ENCODE peak calls at places on chromosomes 4 and X, in six cellular contexts. M is spleen; J is sigmoid colon; D is SJSA1; G is thoracic aorta; U is CD4-positive, alpha-beta memory T cell. O is an unnamed sample. For H3K9me3, the result is how much of the 10 kb centered on the place peaks cover.

GRCh38 chr4:166008510-166008909 is 135.5 kb downstream of the TLL1 start:
- DNase-seq in M (no peak), J (no peak), D (no peak), G (no peak), U (no peak), O (no peak)

GRCh38 chr4:7295201-7295916 is 103.0 kb downstream of the SORCS2 start:
- DNase-seq in M (no peak), J (peak), D (no peak), G (no peak), U (no peak), O (no peak)

GRCh38 chr4:53313510-53313909 is 52.4 kb downstream of the SCFD2 start:
- DNase-seq in M (no peak), J (no peak), D (no peak), G (no peak), U (no peak), O (no peak)

GRCh38 chr4:3708103-3708510 is 58.1 kb upstream of the ADRA2C start:
- DNase-seq in M (peak), J (no peak), D (no peak), G (peak), U (no peak), O (no peak)

GRCh38 chrX:68273887-68274286 is 159.4 kb downstream of the OPHN1 start:
- DNase-seq in M (no peak), J (no peak), D (no peak), G (no peak), U (no peak), O (no peak)

GRCh38 chr4:185134176-185134869 is 8.7 kb upstream of the SLC25A4 start:
- DNase-seq in M (no peak), J (no peak), D (peak), G (no peak), U (peak), O (no peak)

GRCh38 chrX:139803224-139803623 is 95.3 kb upstream of the MCF2 start:
- DNase-seq in M (no peak), J (no peak), D (no peak), G (no peak), U (no peak), O (no peak)

GRCh38 chrX:69615779-69616519 is at the start of gene EDA:
- DNase-seq in M (peak), J (peak), D (peak), G (peak), U (peak), O (peak)

GRCh38 chr4:159229164-159229563 is 126.3 kb downstream of the RAPGEF2 start:
- DNase-seq in M (no peak), J (no peak), D (peak), G (no peak), U (no peak), O (no peak)

GRCh38 chrX:154486052-154486395 is 391 bp downstream of the UBL4A start:
- DNase-seq in M (peak), J (peak), D (peak), G (no peak), U (peak), O (peak)

GRCh38 chrX:50643525-50644137 is 170.4 kb downstream of the SHROOM4 start:
- DNase-seq in M (no peak), J (no peak), D (no peak), G (no peak), U (no peak), O (no peak)

GRCh38 chr4:13476915-13477314 is 7.2 kb downstream of the RAB28 start:
- DNase-seq in M (no peak), J (no peak), D (peak), G (no peak), U (no peak), O (no peak)

GRCh38 chrX:40172169-40172979 is 74.6 kb upstream of the BCOR start:
- DNase-seq in M (peak), J (peak), D (peak), G (no peak), U (no peak), O (no peak)

GRCh38 chrX:108036298-108036973 is 8.4 kb upstream of the VSIG1 start:
- DNase-seq in M (no peak), J (no peak), D (peak), G (no peak), U (no peak), O (no peak)

GRCh38 chr4:53788011-53788410 is 196.7 kb upstream of the LNX1 start:
- DNase-seq in M (no peak), J (no peak), D (no peak), G (no peak), U (no peak), O (no peak)

GRCh38 chr4:121073672-121074386 is 1.5 kb upstream of the NDNF start:
- DNase-seq in M (no peak), J (no peak), D (no peak), G (no peak), U (no peak), O (no peak)

GRCh38 chr4:972651-973424 is 531 bp downstream of the DGKQ start:
- DNase-seq in M (peak), J (no peak), D (peak), G (no peak), U (peak), O (peak)

GRCh38 chrX:134925551-134925950 is 65.2 kb upstream of the SMIM10 start:
- DNase-seq in M (no peak), J (no peak), D (no peak), G (no peak), U (no peak), O (no peak)

GRCh38 chr4:126604273-126604867 is 1028.4 kb upstream of the INTU start:
- DNase-seq in M (no peak), J (no peak), D (peak), G (no peak), U (no peak), O (no peak)

GRCh38 chr4:88442636-88443260 is 14.2 kb upstream of the HERC5 start:
- DNase-seq in M (no peak), J (no peak), D (no peak), G (no peak), U (no peak), O (no peak)

GRCh38 chrX:131841496-131842410 is 181.3 kb upstream of the STK26 start:
- DNase-seq in M (no peak), J (no peak), D (peak), G (no peak), U (peak), O (no peak)

GRCh38 chrX:29541038-29541437 is 674.3 kb upstream of the MAGEB2 start:
- DNase-seq in M (no peak), J (no peak), D (no peak), G (no peak), U (no peak), O (no peak)

GRCh38 chrX:85020216-85020615 is 16.5 kb downstream of the APOOL start:
- DNase-seq in M (no peak), J (no peak), D (no peak), G (no peak), U (no peak), O (no peak)
- H3K9me3 ChIP-seq in M (under half), J (under half), D (under half), G (under half), U (under half), O (under half)

DNA sequence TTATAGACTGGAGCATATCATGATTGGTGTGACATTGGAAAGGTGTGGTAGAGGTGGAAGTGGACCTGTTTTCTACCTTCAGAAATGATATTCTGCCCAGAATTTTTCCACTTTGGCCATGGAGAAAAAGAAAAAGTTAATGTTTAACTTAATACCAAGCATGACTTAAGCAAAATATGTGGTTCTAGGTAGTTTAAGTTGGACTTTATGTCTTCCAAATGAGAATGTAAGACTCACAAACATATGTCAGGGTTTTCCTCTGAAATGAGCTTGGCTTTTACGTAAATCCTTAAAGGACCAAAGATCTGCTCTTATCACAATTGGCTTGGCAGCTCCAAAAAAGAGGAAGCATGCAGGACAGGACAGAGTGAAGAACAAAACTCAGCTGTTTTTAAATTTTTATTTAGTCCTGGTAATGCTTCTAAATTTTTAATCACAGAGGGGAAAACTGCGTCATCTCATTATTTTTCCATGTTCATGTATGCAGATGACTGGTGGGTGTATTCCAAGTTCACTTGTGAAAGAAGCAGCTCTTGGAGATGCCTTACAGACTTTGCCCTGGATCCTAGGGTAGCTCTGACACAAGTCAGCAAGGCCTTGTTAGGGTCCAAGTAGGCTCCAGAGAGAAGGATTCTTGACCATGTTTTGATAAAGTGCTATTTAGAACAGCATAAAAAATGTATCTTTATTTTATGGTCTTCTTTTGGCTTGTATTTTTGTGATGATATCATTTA is 98.2 kb downstream of the ANK2 start:
- DNase-seq in M (no peak), J (no peak), D (no peak), G (no peak), U (no peak), O (no peak)
- H3K27ac ChIP-seq in M (peak), J (peak), D (peak), G (peak), U (no peak), O (no peak)

DNA sequence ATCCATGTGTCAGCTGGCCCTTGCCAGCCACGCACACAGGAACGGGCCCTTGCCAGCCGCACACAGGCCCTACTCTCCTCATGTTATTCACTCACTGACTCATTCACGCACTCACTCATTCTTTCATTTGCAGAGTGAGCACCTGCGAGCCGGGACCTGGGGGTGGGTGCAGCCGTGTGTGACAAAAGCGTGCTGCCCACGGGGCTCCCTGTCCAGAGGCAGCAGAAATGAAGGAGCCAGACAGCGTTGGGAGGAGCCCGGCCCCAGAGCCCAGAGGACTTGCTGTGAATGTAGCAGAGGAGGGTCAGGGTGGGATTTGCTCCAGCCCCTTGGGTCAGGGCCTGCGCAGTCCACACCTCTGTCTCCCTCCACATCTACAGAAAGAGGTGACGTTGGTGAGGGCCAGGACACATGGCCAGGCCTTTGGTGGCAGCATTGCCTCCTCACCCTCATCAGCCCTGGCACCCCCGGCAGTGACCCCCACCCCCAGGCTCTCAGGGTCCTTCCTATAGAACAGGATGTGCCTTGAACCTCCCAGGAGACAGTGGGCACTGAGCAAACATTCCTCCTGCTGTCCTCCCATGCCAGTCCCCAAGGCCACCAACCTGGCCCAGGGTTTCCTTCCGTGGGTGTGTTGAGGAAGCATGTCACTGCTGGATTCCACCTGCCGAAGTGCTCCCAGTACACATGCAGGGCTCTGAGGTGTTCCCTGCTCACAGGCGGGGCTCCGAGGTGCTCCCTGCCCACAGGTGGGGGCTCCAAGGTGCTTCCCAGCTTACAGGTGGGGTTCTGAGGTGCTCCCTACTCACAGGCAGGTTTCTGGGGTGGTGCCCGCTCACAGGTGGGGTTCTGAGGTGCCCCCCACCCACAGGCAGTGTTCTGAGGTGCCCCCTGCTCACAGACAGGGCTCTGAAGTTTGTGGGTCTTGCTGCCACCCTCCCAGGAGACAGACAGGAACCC is 105.7 kb downstream of the HMX1 start:
- DNase-seq in M (peak), J (peak), D (no peak), G (no peak), U (no peak), O (no peak)
- H3K9me3 ChIP-seq in M (under half), J (under half), D (under half), G (under half), U (under half), O (under half)

DNA sequence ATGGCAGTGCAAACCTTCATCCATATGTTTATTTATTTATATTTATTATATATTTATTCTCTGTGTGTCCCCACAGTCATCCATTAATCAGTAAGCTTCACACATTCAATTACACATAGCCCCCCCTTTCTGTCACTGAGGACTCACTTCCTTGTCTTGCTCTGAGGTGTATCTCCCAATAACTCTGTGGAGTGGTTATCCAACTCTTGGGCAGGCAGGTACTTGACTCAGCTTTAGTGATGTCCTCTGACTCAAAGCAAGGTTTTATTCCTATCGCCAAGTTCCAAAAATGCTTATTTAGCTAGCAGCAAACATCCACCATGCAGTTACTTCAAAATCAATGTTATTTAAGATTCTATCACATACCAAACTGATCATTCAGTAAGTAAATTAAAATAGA is 25.2 kb upstream of the NDP start:
- DNase-seq in M (no peak), J (no peak), D (no peak), G (no peak), U (no peak), O (no peak)
- H3K27ac ChIP-seq in M (no peak), J (no peak), D (no peak), G (no peak), U (no peak), O (no peak)

O was measured in effector memory CD4-positive, alpha-beta T cell.